ENCODE peak calls at places on chromosomes 11 and 22, in seven cellular contexts. N is NCI-H1694 treated with DMSO at 0.1 percent for 48 hours; I is H54; D is hippocampal formation; F is HEK293T; Y is activated CD4-positive, alpha-beta T cell treated with anti-CD3 and anti-CD28 coated beads, Interleukin-2, amount 50 U/mL, for 48 hours; C is AG08395. Z is an unnamed sample.

GRCh38 chr11:450809-451451 is 851 bp downstream of the PTDSS2 start:
- DNase-seq in N (peak; percentile 18), I (peak; percentile 68), D (peak; percentile 26), F (peak; percentile 55), Y (peak; percentile 65), C (peak; percentile 70), Z (peak; percentile 60)

GRCh38 chr11:79304599-79305212 is 136.1 kb downstream of the TENM4 start:
- DNase-seq in N (no peak), I (no peak), D (peak; percentile 38), F (no peak), Y (no peak), C (no peak), Z (no peak)

GRCh38 chr11:8242480-8243280 is 21.0 kb downstream of the LMO1 start:
- DNase-seq in N (peak; percentile 71), I (no peak), D (no peak), F (no peak), Y (no peak), C (no peak), Z (no peak)

GRCh38 chr22:31537019-31537535 is 40.7 kb downstream of the SFI1 start:
- DNase-seq in N (no peak), I (no peak), D (no peak), F (no peak), Y (peak; percentile 61), C (no peak), Z (no peak)

GRCh38 chr11:46272816-46273427 is 4.5 kb upstream of the CREB3L1 start:
- DNase-seq in N (no peak), I (peak; percentile 90), D (no peak), F (no peak), Y (no peak), C (peak; percentile 85), Z (no peak)

GRCh38 chr11:29773656-29774264 is 243.1 kb downstream of the KCNA4 start:
- DNase-seq in N (no peak), I (no peak), D (no peak), F (no peak), Y (no peak), C (no peak), Z (no peak)

GRCh38 chr11:117197516-117198456 is 1.4 kb upstream of the TAGLN start:
- DNase-seq in N (no peak), I (no peak), D (no peak), F (peak; percentile 62), Y (no peak), C (no peak), Z (no peak)

GRCh38 chr11:2312232-2313042 is 10.6 kb downstream of the TSPAN32 start:
- DNase-seq in N (no peak), I (peak; percentile 94), D (no peak), F (no peak), Y (no peak), C (peak; percentile 73), Z (peak; percentile 16)

GRCh38 chr11:108253176-108253575 is 30.3 kb downstream of the ATM start:
- DNase-seq in N (no peak), I (no peak), D (no peak), F (no peak), Y (no peak), C (no peak), Z (peak; percentile 3)

GRCh38 chr11:38460901-38461300 is 1862.9 kb upstream of the RAG2 start:
- DNase-seq in N (no peak), I (peak; percentile 26), D (no peak), F (peak; percentile 3), Y (no peak), C (no peak), Z (peak; percentile 92)

GRCh38 chr11:19994712-19995111 is 165.6 kb downstream of the DBX1 start:
- DNase-seq in N (no peak), I (no peak), D (no peak), F (no peak), Y (no peak), C (no peak), Z (no peak)

GRCh38 chr22:38313384-38313955 is 3.8 kb downstream of the CSNK1E start:
- DNase-seq in N (no peak), I (no peak), D (no peak), F (no peak), Y (peak; percentile 26), C (peak; percentile 79), Z (peak; percentile 84)

GRCh38 chr11:26992031-26992541 is 1.8 kb upstream of the FIBIN start:
- DNase-seq in N (no peak), I (no peak), D (no peak), F (no peak), Y (no peak), C (peak; percentile 80), Z (peak; percentile 71)

GRCh38 chr22:36561291-36561811 is 32.4 kb upstream of the EIF3D start:
- DNase-seq in N (no peak), I (no peak), D (no peak), F (no peak), Y (no peak), C (no peak), Z (no peak)

GRCh38 chr11:23212829-23213228 is 352.6 kb upstream of the CCDC179 start:
- DNase-seq in N (no peak), I (no peak), D (no peak), F (no peak), Y (no peak), C (no peak), Z (no peak)

GRCh38 chr11:132318421-132319157 is 948.2 kb downstream of the NTM start:
- DNase-seq in N (no peak), I (no peak), D (no peak), F (no peak), Y (no peak), C (peak; percentile 79), Z (peak; percentile 79)

GRCh38 chr11:74084796-74085541 is 76.1 kb upstream of the UCP3 start:
- DNase-seq in N (no peak), I (no peak), D (no peak), F (no peak), Y (no peak), C (peak; percentile 2), Z (no peak)

GRCh38 chr22:44028091-44028490 is 4.0 kb downstream of the PARVB start:
- DNase-seq in N (no peak), I (no peak), D (no peak), F (no peak), Y (no peak), C (no peak), Z (no peak)

Z was measured in brain microvascular endothelial cell.